ENCODE peak calls at places on chromosomes 13 and 19, in six cellular contexts. D is stomach, T is fibroblast of pulmonary artery, Q is cardiac muscle cell, I is cardiac fibroblast, X is mesenchymal stem cell. A is an unnamed sample.

GRCh38 chr13:109938255-109938936 is 152.0 kb upstream of the IRS2 start:
- DNase-seq in D (no peak), T (peak; percentile 85), Q (peak; percentile 71), I (peak; percentile 77), X (no peak), A (no peak)

GRCh38 chr19:850221-850978 is 1.7 kb upstream of the ELANE start:
- DNase-seq in D (peak; percentile 83), T (peak; percentile 98), Q (peak; percentile 100), I (peak; percentile 99), X (peak; percentile 91), A (no peak)

GRCh38 chr19:40933025-40933424 is 51.0 kb upstream of the CYP2A7 start:
- DNase-seq in D (no peak), T (peak; percentile 20), Q (peak; percentile 30), I (no peak), X (no peak), A (peak; percentile 3)

GRCh38 chr13:110331362-110331761 is 24.3 kb downstream of the COL4A2 start:
- DNase-seq in D (no peak), T (no peak), Q (peak; percentile 41), I (no peak), X (no peak), A (no peak)

GRCh38 chr13:77697208-77698103 is at the start of gene SLAIN1:
- DNase-seq in D (peak; percentile 86), T (peak; percentile 13), Q (peak; percentile 28), I (peak; percentile 20), X (peak; percentile 26), A (no peak)

GRCh38 chr19:16920816-16921529 is 32.2 kb downstream of the F2RL3 start:
- DNase-seq in D (no peak), T (peak; percentile 81), Q (peak; percentile 85), I (peak; percentile 82), X (peak; percentile 68), A (no peak)

GRCh38 chr19:2775556-2776430 is 7.3 kb downstream of the SGTA start:
- DNase-seq in D (peak; percentile 64), T (peak; percentile 19), Q (peak; percentile 54), I (peak; percentile 39), X (peak; percentile 68), A (peak; percentile 78)

GRCh38 chr13:26976336-26976735 is 195.3 kb downstream of the USP12 start:
- DNase-seq in D (no peak), T (no peak), Q (no peak), I (no peak), X (no peak), A (no peak)

GRCh38 chr13:26075498-26075897 is 23.7 kb upstream of the SHISA2 start:
- DNase-seq in D (no peak), T (no peak), Q (no peak), I (no peak), X (no peak), A (peak; percentile 31)

GRCh38 chr13:87769445-87769844 is 98.3 kb downstream of the SLITRK5 start:
- DNase-seq in D (no peak), T (no peak), Q (no peak), I (no peak), X (no peak), A (no peak)

GRCh38 chr13:65497265-65497664 is 1732.9 kb downstream of the PCDH9 start:
- DNase-seq in D (no peak), T (peak; percentile 21), Q (no peak), I (no peak), X (peak; percentile 33), A (peak; percentile 66)

GRCh38 chr13:31200636-31200970 is 828 bp downstream of the B3GLCT start:
- DNase-seq in D (peak; percentile 50), T (no peak), Q (no peak), I (no peak), X (peak; percentile 56), A (no peak)

GRCh38 chr13:73248711-73249580 is 190.1 kb downstream of the KLF5 start:
- DNase-seq in D (peak; percentile 64), T (peak; percentile 59), Q (peak; percentile 31), I (peak; percentile 23), X (peak; percentile 73), A (no peak)

GRCh38 chr13:51207881-51208280 is 14.3 kb upstream of the FAM124A start:
- DNase-seq in D (no peak), T (no peak), Q (no peak), I (no peak), X (no peak), A (no peak)

GRCh38 chr19:50720921-50721291 is 1.3 kb upstream of the SHANK1 start:
- DNase-seq in D (no peak), T (no peak), Q (no peak), I (no peak), X (peak; percentile 0), A (no peak)

GRCh38 chr13:95050800-95051620 is 250.2 kb downstream of the ABCC4 start:
- DNase-seq in D (no peak), T (no peak), Q (no peak), I (no peak), X (no peak), A (no peak)

A was measured in foreskin melanocyte.